ENCODE peak calls at places on chromosomes 1 and 21, in eight cellular contexts. A is HTR-8/SVneo; I is SW480; S is T-helper 2 cell; O is substantia nigra; R is RPMI8226; C is stimulated activated CD4-positive, alpha-beta T cell treated with anti-CD3 and anti-CD28 coated beads, Interleukin-15, amount 100 ng/mL, for 1 hour; T is non-pigmented ciliary epithelial cell. W is an unnamed sample.

GRCh38 chr1:5955479-5955977 is 36.7 kb downstream of the NPHP4 start:
- DNase-seq in A (no peak), I (peak), S (no peak), O (no peak), R (no peak), C (no peak), T (no peak), W (no peak)

GRCh38 chr1:61742620-61743431 is 546 bp downstream of the PATJ start:
- DNase-seq in A (peak), I (peak), S (no peak), O (peak), R (peak), C (no peak), T (no peak), W (peak)

GRCh38 chr1:18603212-18603852 is 27.3 kb upstream of the PAX7 start:
- DNase-seq in A (no peak), I (no peak), S (no peak), O (no peak), R (no peak), C (no peak), T (no peak), W (no peak)

GRCh38 chr1:103129796-103130195 is 21.5 kb upstream of the COL11A1 start:
- DNase-seq in A (no peak), I (no peak), S (no peak), O (no peak), R (no peak), C (no peak), T (no peak), W (no peak)

GRCh38 chr1:4108741-4109625 is 208.9 kb upstream of the C1orf174 start:
- DNase-seq in A (no peak), I (no peak), S (no peak), O (peak), R (no peak), C (no peak), T (no peak), W (no peak)

GRCh38 chr21:42460391-42461184 is 35.4 kb downstream of the RSPH1 start:
- DNase-seq in A (no peak), I (peak), S (peak), O (no peak), R (peak), C (no peak), T (no peak), W (no peak)

GRCh38 chr1:230866171-230866811 is 2.0 kb downstream of the C1orf198 start:
- DNase-seq in A (no peak), I (peak), S (no peak), O (no peak), R (no peak), C (no peak), T (no peak), W (peak)

GRCh38 chr1:119713039-119713537 is 1.4 kb downstream of the PHGDH start:
- DNase-seq in A (no peak), I (no peak), S (no peak), O (peak), R (no peak), C (no peak), T (no peak), W (no peak)

GRCh38 chr1:162753998-162754585 is 36.4 kb upstream of the HSD17B7 start:
- DNase-seq in A (no peak), I (no peak), S (no peak), O (no peak), R (no peak), C (no peak), T (no peak), W (no peak)

GRCh38 chr21:46079357-46080170 is 18.3 kb upstream of the COL6A2 start:
- DNase-seq in A (no peak), I (no peak), S (no peak), O (no peak), R (no peak), C (no peak), T (no peak), W (no peak)

GRCh38 chr1:228009116-228009827 is 2.5 kb downstream of the WNT3A start:
- DNase-seq in A (no peak), I (no peak), S (no peak), O (no peak), R (peak), C (no peak), T (no peak), W (no peak)

GRCh38 chr21:45990741-45991605 is 9.4 kb downstream of the COL6A1 start:
- DNase-seq in A (no peak), I (no peak), S (no peak), O (no peak), R (peak), C (no peak), T (no peak), W (no peak)

GRCh38 chr1:198234511-198235251 is 77.9 kb downstream of the NEK7 start:
- DNase-seq in A (no peak), I (no peak), S (no peak), O (no peak), R (no peak), C (no peak), T (peak), W (peak)

GRCh38 chr1:3461238-3461933 is 6.9 kb downstream of the ARHGEF16 start:
- DNase-seq in A (no peak), I (no peak), S (peak), O (no peak), R (no peak), C (no peak), T (no peak), W (no peak)

GRCh38 chr1:219710529-219711194 is 97.8 kb upstream of the ZC3H11B start:
- DNase-seq in A (peak), I (peak), S (no peak), O (no peak), R (no peak), C (no peak), T (peak), W (peak)

GRCh38 chr1:241837413-241837812 is 10.6 kb upstream of the EXO1 start:
- DNase-seq in A (no peak), I (no peak), S (no peak), O (no peak), R (no peak), C (no peak), T (no peak), W (no peak)

GRCh38 chr1:80909175-80909784 is 891.5 kb upstream of the ADGRL2 start:
- DNase-seq in A (no peak), I (no peak), S (no peak), O (no peak), R (no peak), C (no peak), T (no peak), W (no peak)